ENCODE peak calls at places on chromosomes 6 and 20, in seven cellular contexts. A is fibroblast of lung, X is skeletal muscle cell, C is GM12865, L is cardiac muscle cell, F is GM23338, M is esophagus squamous epithelium. V is an unnamed sample.

GRCh38 chr6:46002264-46002663 is 13.4 kb downstream of the CLIC5 start:
- DNase-seq in A (no peak), X (no peak), C (no peak), L (no peak), F (no peak), M (no peak), V (no peak)

GRCh38 chr6:12296255-12296573 is 6.1 kb downstream of the EDN1 start:
- DNase-seq in A (peak), X (peak), C (no peak), L (peak), F (no peak), M (no peak), V (no peak)

GRCh38 chr20:51531141-51531710 is 11.3 kb downstream of the NFATC2 start:
- DNase-seq in A (no peak), X (no peak), C (peak), L (no peak), F (no peak), M (no peak), V (no peak)

GRCh38 chr6:1396952-1397868 is 7.8 kb downstream of the FOXF2 start:
- DNase-seq in A (peak), X (peak), C (peak), L (peak), F (peak), M (no peak), V (peak)

GRCh38 chr20:6058684-6059295 is 4.9 kb upstream of the LRRN4 start:
- DNase-seq in A (no peak), X (no peak), C (no peak), L (peak), F (no peak), M (no peak), V (no peak)

GRCh38 chr6:53014034-53014433 is 18.9 kb upstream of the GSTA4 start:
- DNase-seq in A (peak), X (no peak), C (no peak), L (peak), F (no peak), M (no peak), V (no peak)

GRCh38 chr6:53179961-53180651 is 31.5 kb upstream of the GCM1 start:
- DNase-seq in A (peak), X (peak), C (no peak), L (peak), F (no peak), M (no peak), V (peak)

GRCh38 chr20:17210983-17211382 is 15.9 kb upstream of the PCSK2 start:
- DNase-seq in A (no peak), X (no peak), C (no peak), L (no peak), F (no peak), M (no peak), V (no peak)

GRCh38 chr6:41156001-41156400 is 1.9 kb upstream of the TREML1 start:
- DNase-seq in A (no peak), X (no peak), C (no peak), L (no peak), F (no peak), M (no peak), V (no peak)

GRCh38 chr20:44924526-44924925 is 14.7 kb downstream of the PABPC1L start:
- DNase-seq in A (no peak), X (no peak), C (no peak), L (peak), F (no peak), M (no peak), V (no peak)

GRCh38 chr6:123022980-123023379 is 26.9 kb downstream of the CLVS2 start:
- DNase-seq in A (no peak), X (no peak), C (peak), L (no peak), F (peak), M (no peak), V (no peak)

GRCh38 chr6:150490586-150490985 is 109.1 kb upstream of the PLEKHG1 start:
- DNase-seq in A (no peak), X (no peak), C (no peak), L (no peak), F (no peak), M (no peak), V (no peak)

GRCh38 chr6:150492941-150493340 is 106.7 kb upstream of the PLEKHG1 start:
- DNase-seq in A (no peak), X (no peak), C (no peak), L (peak), F (no peak), M (no peak), V (no peak)

GRCh38 chr6:150492507-150492906 is 107.2 kb upstream of the PLEKHG1 start:
- DNase-seq in A (no peak), X (no peak), C (peak), L (peak), F (peak), M (no peak), V (no peak)

GRCh38 chr6:150491131-150491795 is 108.4 kb upstream of the PLEKHG1 start:
- DNase-seq in A (no peak), X (no peak), C (peak), L (peak), F (no peak), M (no peak), V (no peak)

GRCh38 chr6:150491796-150492142 is 107.9 kb upstream of the PLEKHG1 start:
- DNase-seq in A (no peak), X (no peak), C (no peak), L (no peak), F (no peak), M (no peak), V (no peak)
- H3K4me3 ChIP-seq in A (no peak), X (no peak), C (no peak), L (no peak), F (no peak), M (no peak), V (no peak)

GRCh38 chr6:33706136-33706725 is 5.3 kb downstream of the UQCC2 start:
- DNase-seq in A (no peak), X (no peak), C (no peak), L (no peak), F (peak), M (no peak), V (no peak)
- H3K4me3 ChIP-seq in A (no peak), X (no peak), C (no peak), L (no peak), F (no peak), M (no peak), V (no peak)

DNA sequence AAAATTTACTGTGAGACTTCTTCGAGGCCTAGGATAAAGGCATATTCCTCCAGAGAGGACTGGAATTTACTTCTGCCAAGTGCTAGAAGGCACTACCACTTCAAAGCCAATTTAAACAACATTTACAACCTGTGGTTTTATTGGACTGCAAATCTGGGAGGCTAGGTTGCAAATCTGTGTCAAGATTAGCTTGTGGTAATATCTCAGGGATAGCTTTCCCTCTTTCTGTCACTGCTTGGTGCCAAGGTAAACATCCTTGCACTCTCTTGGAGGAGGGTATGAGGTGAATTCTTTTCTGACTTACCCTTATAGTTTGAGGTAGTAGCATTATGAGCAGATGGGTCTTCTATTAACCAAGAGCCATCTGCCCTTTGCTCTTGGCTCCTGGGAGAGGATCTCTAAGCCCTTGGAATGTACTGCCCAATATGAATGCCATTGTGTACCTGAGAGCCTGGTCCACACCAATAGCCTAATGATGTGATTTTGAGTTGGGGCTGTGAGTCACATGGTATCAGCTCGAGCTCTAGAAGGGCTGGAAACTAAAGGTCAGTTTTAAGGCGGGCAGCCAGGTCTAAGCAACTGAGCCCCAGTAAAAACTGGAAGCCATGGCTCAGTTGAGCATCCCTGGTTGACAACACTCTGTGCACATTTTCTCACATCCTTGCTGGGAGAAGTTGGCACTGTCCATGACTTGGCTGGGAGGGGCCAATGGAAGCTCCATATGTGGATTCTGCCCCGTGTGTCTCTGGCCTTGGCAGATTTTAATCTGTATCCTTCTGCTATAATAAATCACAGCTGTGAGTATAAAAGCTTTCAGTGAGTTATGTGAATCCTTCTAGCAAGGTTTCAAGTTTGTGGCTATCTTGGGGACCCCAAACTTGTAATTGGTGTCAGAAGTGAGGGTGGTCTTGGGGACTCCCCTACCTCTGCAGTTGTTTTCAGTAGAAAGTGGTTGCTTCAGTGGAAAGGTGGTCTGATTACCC is 188.1 kb downstream of the UBE3D start:
- DNase-seq in A (no peak), X (peak), C (no peak), L (no peak), F (no peak), M (no peak), V (no peak)
- H3K4me3 ChIP-seq in A (no peak), X (no peak), C (no peak), L (no peak), F (no peak), M (no peak), V (no peak)

GRCh38 chr6:56250266-56250665 is 2.9 kb upstream of the COL21A1 start:
- DNase-seq in A (no peak), X (no peak), C (no peak), L (no peak), F (no peak), M (no peak), V (no peak)

GRCh38 chr6:56246941-56247653 is at the start of gene COL21A1:
- DNase-seq in A (peak), X (no peak), C (no peak), L (peak), F (peak), M (no peak), V (peak)

GRCh38 chr6:56246544-56246940 is 838 bp downstream of the COL21A1 start:
- DNase-seq in A (no peak), X (no peak), C (no peak), L (no peak), F (peak), M (no peak), V (peak)

GRCh38 chr6:56245903-56246351 is 1.5 kb downstream of the COL21A1 start:
- DNase-seq in A (peak), X (peak), C (no peak), L (peak), F (no peak), M (no peak), V (no peak)

DNA sequence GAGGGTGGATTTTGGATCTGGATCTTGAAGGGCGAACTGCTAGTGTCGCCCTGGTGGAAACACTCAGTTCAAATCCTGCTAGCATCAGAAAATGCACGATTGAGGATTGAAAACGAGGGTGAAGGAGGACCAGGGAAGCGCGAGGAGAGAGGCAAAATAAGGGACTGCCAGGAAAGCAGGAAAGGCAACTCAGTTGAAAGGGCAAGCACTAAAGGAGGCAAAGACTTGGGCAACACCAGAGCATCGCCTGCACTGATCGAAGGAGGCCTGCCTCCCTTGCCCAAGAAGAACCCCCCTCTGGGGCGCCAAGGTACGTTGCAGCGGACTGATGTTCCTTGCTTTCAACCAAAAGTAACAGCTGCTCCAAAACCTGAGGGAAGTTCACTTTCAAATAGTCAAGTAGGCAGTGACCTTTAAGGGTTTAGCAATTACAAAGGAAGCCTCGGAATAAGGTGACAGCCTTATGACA is 308 bp upstream of the COL21A1 start:
- DNase-seq in A (no peak), X (no peak), C (no peak), L (no peak), F (no peak), M (no peak), V (peak)
- H3K4me3 ChIP-seq in A (peak), X (peak), C (no peak), L (peak), F (peak), M (peak), V (peak)

GRCh38 chr6:75287424-75287823 is 2.8 kb upstream of the TMEM30A start:
- DNase-seq in A (no peak), X (no peak), C (no peak), L (no peak), F (no peak), M (no peak), V (no peak)
- H3K4me3 ChIP-seq in A (no peak), X (no peak), C (no peak), L (no peak), F (no peak), M (no peak), V (no peak)